ENCODE peak calls at places on chromosome 2, in eight cellular contexts. One of them, this sample, is unnamed.

GRCh38 chr2:57479994-57480393 is 566.6 kb upstream of the VRK2 start:
- DNase-seq in stimulated activated CD4-positive, alpha-beta T cell treated with anti-CD3 and anti-CD28 coated beads, Interleukin-15, amount 100 ng/mL, for 1 hour: no peak
- DNase-seq in activated naive CD4-positive, alpha-beta T cell: no peak
- DNase-seq in mucosa of gallbladder: no peak
- DNase-seq in astrocyte: no peak
- DNase-seq in NCI-H460: no peak
- DNase-seq in kidney glomerular epithelial cell: no peak
- DNase-seq in B cell: no peak
- DNase-seq in this sample: no peak

GRCh38 chr2:219032051-219032745 is 9.1 kb downstream of the CFAP65 start:
- DNase-seq in stimulated activated CD4-positive, alpha-beta T cell treated with anti-CD3 and anti-CD28 coated beads, Interleukin-15, amount 100 ng/mL, for 1 hour: no peak
- DNase-seq in activated naive CD4-positive, alpha-beta T cell: no peak
- DNase-seq in mucosa of gallbladder: no peak
- DNase-seq in astrocyte: no peak
- DNase-seq in NCI-H460: no peak
- DNase-seq in kidney glomerular epithelial cell: no peak
- DNase-seq in B cell: no peak
- DNase-seq in this sample: no peak

GRCh38 chr2:65807942-65808341 is 375.5 kb upstream of the SPRED2 start:
- DNase-seq in stimulated activated CD4-positive, alpha-beta T cell treated with anti-CD3 and anti-CD28 coated beads, Interleukin-15, amount 100 ng/mL, for 1 hour: no peak
- DNase-seq in activated naive CD4-positive, alpha-beta T cell: no peak
- DNase-seq in mucosa of gallbladder: no peak
- DNase-seq in astrocyte: no peak
- DNase-seq in NCI-H460: no peak
- DNase-seq in kidney glomerular epithelial cell: no peak
- DNase-seq in B cell: no peak
- DNase-seq in this sample: no peak

GRCh38 chr2:224428787-224429440 is 27.0 kb upstream of the FAM124B start:
- DNase-seq in stimulated activated CD4-positive, alpha-beta T cell treated with anti-CD3 and anti-CD28 coated beads, Interleukin-15, amount 100 ng/mL, for 1 hour: no peak
- DNase-seq in activated naive CD4-positive, alpha-beta T cell: no peak
- DNase-seq in mucosa of gallbladder: no peak
- DNase-seq in astrocyte: no peak
- DNase-seq in NCI-H460: no peak
- DNase-seq in kidney glomerular epithelial cell: no peak
- DNase-seq in B cell: no peak
- DNase-seq in this sample: no peak

GRCh38 chr2:177772529-177772928 is 300.0 kb downstream of the PDE11A start:
- DNase-seq in stimulated activated CD4-positive, alpha-beta T cell treated with anti-CD3 and anti-CD28 coated beads, Interleukin-15, amount 100 ng/mL, for 1 hour: no peak
- DNase-seq in activated naive CD4-positive, alpha-beta T cell: no peak
- DNase-seq in mucosa of gallbladder: no peak
- DNase-seq in astrocyte: peak
- DNase-seq in NCI-H460: no peak
- DNase-seq in kidney glomerular epithelial cell: peak
- DNase-seq in B cell: peak
- DNase-seq in this sample: no peak

GRCh38 chr2:189300917-189301316 is 121.4 kb upstream of the COL5A2 start:
- DNase-seq in stimulated activated CD4-positive, alpha-beta T cell treated with anti-CD3 and anti-CD28 coated beads, Interleukin-15, amount 100 ng/mL, for 1 hour: no peak
- DNase-seq in activated naive CD4-positive, alpha-beta T cell: no peak
- DNase-seq in mucosa of gallbladder: no peak
- DNase-seq in astrocyte: no peak
- DNase-seq in NCI-H460: no peak
- DNase-seq in kidney glomerular epithelial cell: no peak
- DNase-seq in B cell: no peak
- DNase-seq in this sample: no peak

GRCh38 chr2:53739057-53739456 is 28.5 kb upstream of the CHAC2 start:
- DNase-seq in stimulated activated CD4-positive, alpha-beta T cell treated with anti-CD3 and anti-CD28 coated beads, Interleukin-15, amount 100 ng/mL, for 1 hour: no peak
- DNase-seq in activated naive CD4-positive, alpha-beta T cell: no peak
- DNase-seq in mucosa of gallbladder: no peak
- DNase-seq in astrocyte: no peak
- DNase-seq in NCI-H460: no peak
- DNase-seq in kidney glomerular epithelial cell: no peak
- DNase-seq in B cell: no peak
- DNase-seq in this sample: no peak

GRCh38 chr2:99442837-99443236 is 47.0 kb downstream of the REV1 start:
- DNase-seq in stimulated activated CD4-positive, alpha-beta T cell treated with anti-CD3 and anti-CD28 coated beads, Interleukin-15, amount 100 ng/mL, for 1 hour: no peak
- DNase-seq in activated naive CD4-positive, alpha-beta T cell: no peak
- DNase-seq in mucosa of gallbladder: no peak
- DNase-seq in astrocyte: no peak
- DNase-seq in NCI-H460: peak
- DNase-seq in kidney glomerular epithelial cell: no peak
- DNase-seq in B cell: no peak
- DNase-seq in this sample: no peak

GRCh38 chr2:10776231-10776977 is 36.2 kb downstream of the PDIA6 start:
- DNase-seq in stimulated activated CD4-positive, alpha-beta T cell treated with anti-CD3 and anti-CD28 coated beads, Interleukin-15, amount 100 ng/mL, for 1 hour: no peak
- DNase-seq in activated naive CD4-positive, alpha-beta T cell: no peak
- DNase-seq in mucosa of gallbladder: no peak
- DNase-seq in astrocyte: no peak
- DNase-seq in NCI-H460: no peak
- DNase-seq in kidney glomerular epithelial cell: no peak
- DNase-seq in B cell: no peak
- DNase-seq in this sample: no peak

GRCh38 chr2:11019614-11020013 is 107.9 kb downstream of the KCNF1 start:
- DNase-seq in stimulated activated CD4-positive, alpha-beta T cell treated with anti-CD3 and anti-CD28 coated beads, Interleukin-15, amount 100 ng/mL, for 1 hour: no peak
- DNase-seq in activated naive CD4-positive, alpha-beta T cell: no peak
- DNase-seq in mucosa of gallbladder: peak
- DNase-seq in astrocyte: no peak
- DNase-seq in NCI-H460: no peak
- DNase-seq in kidney glomerular epithelial cell: no peak
- DNase-seq in B cell: no peak
- DNase-seq in this sample: no peak

GRCh38 chr2:12120281-12121150 is 374.1 kb downstream of the LPIN1 start:
- DNase-seq in stimulated activated CD4-positive, alpha-beta T cell treated with anti-CD3 and anti-CD28 coated beads, Interleukin-15, amount 100 ng/mL, for 1 hour: no peak
- DNase-seq in activated naive CD4-positive, alpha-beta T cell: no peak
- DNase-seq in mucosa of gallbladder: no peak
- DNase-seq in astrocyte: peak
- DNase-seq in NCI-H460: no peak
- DNase-seq in kidney glomerular epithelial cell: no peak
- DNase-seq in B cell: no peak
- DNase-seq in this sample: peak

GRCh38 chr2:84897773-84898172 is 7.7 kb upstream of the TMSB10 start:
- DNase-seq in stimulated activated CD4-positive, alpha-beta T cell treated with anti-CD3 and anti-CD28 coated beads, Interleukin-15, amount 100 ng/mL, for 1 hour: no peak
- DNase-seq in activated naive CD4-positive, alpha-beta T cell: no peak
- DNase-seq in mucosa of gallbladder: no peak
- DNase-seq in astrocyte: no peak
- DNase-seq in NCI-H460: no peak
- DNase-seq in kidney glomerular epithelial cell: no peak
- DNase-seq in B cell: no peak
- DNase-seq in this sample: no peak

GRCh38 chr2:136139601-136140000 is 21.7 kb upstream of the CXCR4 start:
- DNase-seq in stimulated activated CD4-positive, alpha-beta T cell treated with anti-CD3 and anti-CD28 coated beads, Interleukin-15, amount 100 ng/mL, for 1 hour: no peak
- DNase-seq in activated naive CD4-positive, alpha-beta T cell: no peak
- DNase-seq in mucosa of gallbladder: no peak
- DNase-seq in astrocyte: no peak
- DNase-seq in NCI-H460: no peak
- DNase-seq in kidney glomerular epithelial cell: no peak
- DNase-seq in B cell: no peak
- DNase-seq in this sample: no peak

GRCh38 chr2:3766824-3767223 is 63.4 kb downstream of the DCDC2C start:
- DNase-seq in stimulated activated CD4-positive, alpha-beta T cell treated with anti-CD3 and anti-CD28 coated beads, Interleukin-15, amount 100 ng/mL, for 1 hour: no peak
- DNase-seq in activated naive CD4-positive, alpha-beta T cell: no peak
- DNase-seq in mucosa of gallbladder: no peak
- DNase-seq in astrocyte: no peak
- DNase-seq in NCI-H460: no peak
- DNase-seq in kidney glomerular epithelial cell: no peak
- DNase-seq in B cell: no peak
- DNase-seq in this sample: no peak

GRCh38 chr2:122595065-122595464 is 839.6 kb downstream of the TSN start:
- DNase-seq in stimulated activated CD4-positive, alpha-beta T cell treated with anti-CD3 and anti-CD28 coated beads, Interleukin-15, amount 100 ng/mL, for 1 hour: no peak
- DNase-seq in activated naive CD4-positive, alpha-beta T cell: no peak
- DNase-seq in mucosa of gallbladder: no peak
- DNase-seq in astrocyte: no peak
- DNase-seq in NCI-H460: no peak
- DNase-seq in kidney glomerular epithelial cell: no peak
- DNase-seq in B cell: no peak
- DNase-seq in this sample: no peak

GRCh38 chr2:231680992-231681852 is 27.1 kb upstream of the PTMA start:
- DNase-seq in stimulated activated CD4-positive, alpha-beta T cell treated with anti-CD3 and anti-CD28 coated beads, Interleukin-15, amount 100 ng/mL, for 1 hour: no peak
- DNase-seq in activated naive CD4-positive, alpha-beta T cell: no peak
- DNase-seq in mucosa of gallbladder: peak
- DNase-seq in astrocyte: peak
- DNase-seq in NCI-H460: peak
- DNase-seq in kidney glomerular epithelial cell: peak
- DNase-seq in B cell: peak
- DNase-seq in this sample: no peak

GRCh38 chr2:7083580-7084509 is 166.6 kb downstream of the RNF144A start:
- DNase-seq in stimulated activated CD4-positive, alpha-beta T cell treated with anti-CD3 and anti-CD28 coated beads, Interleukin-15, amount 100 ng/mL, for 1 hour: no peak
- DNase-seq in activated naive CD4-positive, alpha-beta T cell: no peak
- DNase-seq in mucosa of gallbladder: no peak
- DNase-seq in astrocyte: peak
- DNase-seq in NCI-H460: peak
- DNase-seq in kidney glomerular epithelial cell: no peak
- DNase-seq in B cell: no peak
- DNase-seq in this sample: no peak

GRCh38 chr2:157468931-157469708 is 25.2 kb upstream of the CYTIP start:
- DNase-seq in stimulated activated CD4-positive, alpha-beta T cell treated with anti-CD3 and anti-CD28 coated beads, Interleukin-15, amount 100 ng/mL, for 1 hour: no peak
- DNase-seq in activated naive CD4-positive, alpha-beta T cell: no peak
- DNase-seq in mucosa of gallbladder: no peak
- DNase-seq in astrocyte: peak
- DNase-seq in NCI-H460: no peak
- DNase-seq in kidney glomerular epithelial cell: peak
- DNase-seq in B cell: peak
- DNase-seq in this sample: no peak

GRCh38 chr2:37683926-37684780 is 12.7 kb upstream of the CDC42EP3 start:
- DNase-seq in stimulated activated CD4-positive, alpha-beta T cell treated with anti-CD3 and anti-CD28 coated beads, Interleukin-15, amount 100 ng/mL, for 1 hour: no peak
- DNase-seq in activated naive CD4-positive, alpha-beta T cell: no peak
- DNase-seq in mucosa of gallbladder: no peak
- DNase-seq in astrocyte: no peak
- DNase-seq in NCI-H460: no peak
- DNase-seq in kidney glomerular epithelial cell: no peak
- DNase-seq in B cell: no peak
- DNase-seq in this sample: no peak

GRCh38 chr2:126658316-126658909 is 2.5 kb downstream of the GYPC start:
- DNase-seq in stimulated activated CD4-positive, alpha-beta T cell treated with anti-CD3 and anti-CD28 coated beads, Interleukin-15, amount 100 ng/mL, for 1 hour: no peak
- DNase-seq in activated naive CD4-positive, alpha-beta T cell: no peak
- DNase-seq in mucosa of gallbladder: no peak
- DNase-seq in astrocyte: no peak
- DNase-seq in NCI-H460: no peak
- DNase-seq in kidney glomerular epithelial cell: no peak
- DNase-seq in B cell: no peak
- DNase-seq in this sample: no peak

GRCh38 chr2:102366406-102367112 is 11.0 kb downstream of the IL18R1 start:
- DNase-seq in stimulated activated CD4-positive, alpha-beta T cell treated with anti-CD3 and anti-CD28 coated beads, Interleukin-15, amount 100 ng/mL, for 1 hour: no peak
- DNase-seq in activated naive CD4-positive, alpha-beta T cell: no peak
- DNase-seq in mucosa of gallbladder: no peak
- DNase-seq in astrocyte: no peak
- DNase-seq in NCI-H460: no peak
- DNase-seq in kidney glomerular epithelial cell: no peak
- DNase-seq in B cell: no peak
- DNase-seq in this sample: no peak

GRCh38 chr2:136582631-136583205 is 182.6 kb upstream of the THSD7B start:
- DNase-seq in stimulated activated CD4-positive, alpha-beta T cell treated with anti-CD3 and anti-CD28 coated beads, Interleukin-15, amount 100 ng/mL, for 1 hour: no peak
- DNase-seq in activated naive CD4-positive, alpha-beta T cell: no peak
- DNase-seq in mucosa of gallbladder: peak
- DNase-seq in astrocyte: no peak
- DNase-seq in NCI-H460: peak
- DNase-seq in kidney glomerular epithelial cell: no peak
- DNase-seq in B cell: no peak
- DNase-seq in this sample: no peak

GRCh38 chr2:183244300-183244849 is 120.1 kb downstream of the NUP35 start:
- DNase-seq in stimulated activated CD4-positive, alpha-beta T cell treated with anti-CD3 and anti-CD28 coated beads, Interleukin-15, amount 100 ng/mL, for 1 hour: no peak
- DNase-seq in activated naive CD4-positive, alpha-beta T cell: no peak
- DNase-seq in mucosa of gallbladder: no peak
- DNase-seq in astrocyte: no peak
- DNase-seq in NCI-H460: no peak
- DNase-seq in kidney glomerular epithelial cell: no peak
- DNase-seq in B cell: no peak
- DNase-seq in this sample: no peak

GRCh38 chr2:128250409-128251025 is 68.2 kb downstream of the HS6ST1 start:
- DNase-seq in stimulated activated CD4-positive, alpha-beta T cell treated with anti-CD3 and anti-CD28 coated beads, Interleukin-15, amount 100 ng/mL, for 1 hour: no peak
- DNase-seq in activated naive CD4-positive, alpha-beta T cell: no peak
- DNase-seq in mucosa of gallbladder: no peak
- DNase-seq in astrocyte: no peak
- DNase-seq in NCI-H460: no peak
- DNase-seq in kidney glomerular epithelial cell: no peak
- DNase-seq in B cell: no peak
- DNase-seq in this sample: no peak

GRCh38 chr2:100416939-100417744 is at the start of gene CHST10:
- DNase-seq in stimulated activated CD4-positive, alpha-beta T cell treated with anti-CD3 and anti-CD28 coated beads, Interleukin-15, amount 100 ng/mL, for 1 hour: peak
- DNase-seq in activated naive CD4-positive, alpha-beta T cell: no peak
- DNase-seq in mucosa of gallbladder: peak
- DNase-seq in astrocyte: peak
- DNase-seq in NCI-H460: peak
- DNase-seq in kidney glomerular epithelial cell: no peak
- DNase-seq in B cell: peak
- DNase-seq in this sample: no peak

GRCh38 chr2:163266772-163267171 is 428.2 kb upstream of the KCNH7 start:
- DNase-seq in stimulated activated CD4-positive, alpha-beta T cell treated with anti-CD3 and anti-CD28 coated beads, Interleukin-15, amount 100 ng/mL, for 1 hour: no peak
- DNase-seq in activated naive CD4-positive, alpha-beta T cell: no peak
- DNase-seq in mucosa of gallbladder: no peak
- DNase-seq in astrocyte: peak
- DNase-seq in NCI-H460: peak
- DNase-seq in kidney glomerular epithelial cell: peak
- DNase-seq in B cell: no peak
- DNase-seq in this sample: peak

GRCh38 chr2:230537531-230537976 is 121.6 kb downstream of the SP100 start:
- DNase-seq in stimulated activated CD4-positive, alpha-beta T cell treated with anti-CD3 and anti-CD28 coated beads, Interleukin-15, amount 100 ng/mL, for 1 hour: no peak
- DNase-seq in activated naive CD4-positive, alpha-beta T cell: no peak
- DNase-seq in mucosa of gallbladder: no peak
- DNase-seq in astrocyte: no peak
- DNase-seq in NCI-H460: no peak
- DNase-seq in kidney glomerular epithelial cell: no peak
- DNase-seq in B cell: peak
- DNase-seq in this sample: no peak

GRCh38 chr2:175930504-175930903 is 71.6 kb downstream of the LNPK start:
- DNase-seq in stimulated activated CD4-positive, alpha-beta T cell treated with anti-CD3 and anti-CD28 coated beads, Interleukin-15, amount 100 ng/mL, for 1 hour: no peak
- DNase-seq in activated naive CD4-positive, alpha-beta T cell: no peak
- DNase-seq in mucosa of gallbladder: no peak
- DNase-seq in astrocyte: peak
- DNase-seq in NCI-H460: no peak
- DNase-seq in kidney glomerular epithelial cell: no peak
- DNase-seq in B cell: no peak
- DNase-seq in this sample: no peak

This sample was measured in smooth muscle cell of the brain vasculature.